ENCODE peak calls at places on chromosome 20, in four cellular contexts. X, R, C and S are unnamed samples. For H3K4me1, the result is how much of the 10 kb centered on the place peaks cover.

GRCh38 chr20:37934634-37935010 is 31.7 kb downstream of the VSTM2L start:
- DNase-seq in X (no peak), R (peak), C (no peak), S (no peak)

GRCh38 chr20:45070932-45071632 is 29.8 kb downstream of the KCNS1 start:
- DNase-seq in X (no peak), R (no peak), C (no peak), S (no peak)

GRCh38 chr20:38321959-38322598 is 18.1 kb downstream of the BPI start:
- DNase-seq in X (no peak), R (no peak), C (no peak), S (no peak)

GRCh38 chr20:63253065-63253437 is 1.2 kb downstream of the NKAIN4 start:
- DNase-seq in X (no peak), R (no peak), C (no peak), S (no peak)

GRCh38 chr20:25076731-25077609 is 5.0 kb downstream of the VSX1 start:
- DNase-seq in X (no peak), R (no peak), C (no peak), S (no peak)

GRCh38 chr20:11168026-11168425 is 494.2 kb upstream of the JAG1 start:
- DNase-seq in X (no peak), R (no peak), C (no peak), S (no peak)

GRCh38 chr20:18380908-18381529 is 85.8 kb downstream of the DZANK1 start:
- DNase-seq in X (no peak), R (no peak), C (no peak), S (no peak)

GRCh38 chr20:45924391-45925261 is 9.9 kb upstream of the PCIF1 start:
- DNase-seq in X (no peak), R (no peak), C (no peak), S (no peak)

GRCh38 chr20:18506744-18507143 is 996 bp upstream of the SEC23B start:
- DNase-seq in X (no peak), R (no peak), C (no peak), S (no peak)

GRCh38 chr20:13302647-13303425 is 81.8 kb downstream of the ISM1 start:
- DNase-seq in X (no peak), R (no peak), C (no peak), S (no peak)

DNA sequence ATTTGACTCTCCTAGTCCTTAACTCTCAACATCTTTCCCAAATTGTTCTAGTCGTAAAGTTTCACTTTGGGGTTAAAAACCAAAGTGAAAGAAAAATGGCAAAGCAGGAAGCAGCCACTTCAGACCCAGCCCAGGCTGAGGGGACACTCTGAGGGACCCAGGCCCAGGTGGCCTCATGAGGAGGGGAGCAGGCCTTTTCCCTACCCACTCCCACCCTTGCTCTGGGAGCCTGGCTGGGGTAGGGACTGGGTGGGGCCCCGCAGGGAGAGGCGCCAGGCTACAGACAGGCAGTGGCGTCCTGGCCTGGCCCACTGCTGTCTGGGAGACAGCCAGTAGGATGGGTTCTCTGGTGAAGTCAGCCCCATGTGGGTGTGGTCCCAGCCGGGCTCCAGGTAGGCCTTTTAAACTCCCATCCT is 68.7 kb upstream of the MYL9 start:
- DNase-seq in X (peak), R (peak), C (no peak), S (no peak)
- H3K4me1 ChIP-seq in X (half or more), R (half or more), C (half or more), S (half or more)

DNA sequence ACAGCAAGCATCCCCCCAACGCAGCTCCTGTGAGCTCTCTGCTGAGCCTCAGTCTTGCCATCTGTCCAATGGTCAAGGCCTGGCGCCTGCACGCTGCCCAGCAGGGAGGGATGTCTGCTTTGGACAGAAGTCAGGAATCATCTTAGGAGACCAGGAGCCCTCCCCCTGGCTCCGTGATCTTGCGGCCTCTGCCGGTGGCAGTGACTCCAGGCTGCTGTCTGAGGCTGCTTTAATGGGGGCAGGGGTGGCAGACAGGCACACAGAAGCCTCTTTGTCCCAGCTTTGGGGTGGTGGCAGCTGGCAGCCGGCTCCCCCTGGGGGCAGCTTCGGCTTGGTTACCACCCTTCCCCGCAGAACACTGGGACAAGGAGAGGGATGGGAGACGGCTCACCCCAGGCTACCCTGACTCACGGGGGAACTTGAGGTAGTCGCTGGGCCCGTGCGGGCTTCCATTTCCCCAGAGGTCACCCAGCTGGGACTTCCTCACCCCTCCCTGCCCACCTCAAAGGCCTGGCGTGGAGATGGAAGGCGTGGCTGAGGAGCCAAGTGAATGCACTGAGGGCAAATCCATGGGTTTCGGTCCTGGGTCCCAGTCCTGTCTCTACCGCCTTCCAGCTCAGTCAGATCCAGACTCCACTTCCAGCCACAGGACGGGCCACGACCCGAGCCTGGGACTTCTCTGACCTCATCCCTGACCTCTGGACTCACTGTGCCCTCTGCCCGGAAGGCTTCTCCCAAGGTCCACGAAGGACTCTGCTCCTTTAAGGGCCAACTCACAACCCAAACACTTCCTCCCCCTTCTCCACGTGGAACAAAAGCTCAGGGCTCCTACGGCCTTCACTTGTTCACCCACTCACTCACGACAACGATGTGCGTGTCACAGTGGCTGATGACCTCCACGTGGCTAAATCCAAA is 14.8 kb downstream of the PEDS1 start:
- DNase-seq in X (no peak), R (no peak), C (no peak), S (no peak)
- TF ChIP-seq CTCF in X (peak), R (no peak), C (no peak), S (no peak)

DNA sequence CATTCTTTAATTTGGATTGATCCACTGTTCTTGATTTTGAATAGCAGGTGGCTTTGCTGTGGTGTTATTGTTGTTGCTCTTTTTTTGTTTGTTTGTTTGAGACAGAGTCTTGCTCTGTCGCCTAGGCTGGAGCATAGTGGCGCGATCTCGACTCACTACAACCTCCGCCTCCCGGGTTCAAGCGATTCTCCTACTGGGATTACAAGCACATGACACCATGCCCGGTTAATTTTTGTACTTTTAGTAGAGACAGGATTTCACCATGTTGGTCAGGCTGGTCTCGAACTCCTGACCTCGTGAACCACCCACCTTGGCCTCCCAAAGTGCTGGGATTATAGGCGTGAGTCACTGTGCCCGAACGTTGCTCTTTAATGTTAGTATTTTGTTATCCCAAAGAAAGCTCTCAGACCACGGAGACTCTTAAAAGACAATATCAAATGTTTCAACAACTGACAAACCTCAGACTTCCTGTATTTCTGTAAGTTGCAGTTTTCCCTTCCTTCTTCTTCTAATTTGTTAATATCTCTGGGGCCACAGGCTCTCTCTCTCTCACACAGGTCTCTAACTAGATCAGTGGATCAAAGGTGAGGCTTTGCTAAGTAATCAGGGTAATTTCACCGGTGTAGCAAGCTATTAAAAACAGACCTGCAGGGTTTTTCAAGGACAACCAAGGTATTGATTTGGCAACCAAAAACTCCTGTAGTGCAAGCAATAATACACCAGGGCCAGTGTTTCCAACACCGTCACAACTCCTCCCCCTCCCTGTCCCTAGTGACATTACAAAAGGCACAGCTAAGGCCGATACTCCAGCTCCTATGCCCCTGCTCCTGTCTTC is 48.8 kb upstream of the ZNF217 start:
- DNase-seq in X (no peak), R (no peak), C (no peak), S (no peak)
- H3K4me3 ChIP-seq in X (peak), R (peak), C (no peak), S (peak)

GRCh38 chr20:59936409-59936808 is 3.0 kb upstream of the SYCP2 start:
- DNase-seq in X (no peak), R (no peak), C (no peak), S (no peak)
- H3K4me1 ChIP-seq in X (half or more), R (half or more), C (under half), S (under half)

DNA sequence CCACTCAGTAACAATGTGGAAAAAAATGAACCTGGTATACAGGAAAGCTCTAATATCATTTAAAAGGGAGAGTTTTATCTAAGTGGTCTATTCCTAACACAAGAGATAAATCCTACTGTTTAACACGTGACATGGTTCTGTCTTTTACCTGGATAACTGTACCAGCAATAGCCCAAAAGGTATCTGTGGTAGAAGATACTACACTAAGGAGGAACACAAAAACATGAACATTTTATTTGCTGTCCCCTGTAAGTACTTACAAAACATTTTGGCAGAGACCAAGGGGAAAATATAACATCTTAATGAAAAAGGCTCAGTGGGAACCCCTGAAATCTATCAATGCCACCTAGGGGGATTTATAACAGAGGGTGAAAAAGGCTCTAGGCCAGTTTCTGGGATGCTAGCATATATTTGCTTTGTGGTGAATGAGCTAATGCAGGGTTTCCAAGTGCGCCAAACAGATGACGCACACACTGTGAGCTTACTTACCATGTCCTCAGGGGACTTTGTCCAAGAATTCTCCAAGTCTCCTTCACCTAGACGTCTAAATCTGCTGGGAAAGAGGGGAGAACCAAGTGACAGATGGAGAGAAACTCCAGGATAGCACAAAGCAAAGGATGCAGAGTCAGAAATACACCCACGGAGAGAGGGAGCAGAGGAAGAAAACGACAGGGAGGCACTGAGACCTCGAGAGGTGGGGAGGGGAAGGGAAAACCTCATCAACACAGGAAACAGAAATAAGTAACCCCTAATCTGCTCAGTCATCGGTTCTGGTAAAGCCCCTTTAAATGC is 147.9 kb upstream of the PRND start:
- DNase-seq in X (no peak), R (no peak), C (no peak), S (no peak)
- TF ChIP-seq CTCF in X (no peak), R (no peak), C (no peak), S (no peak)

GRCh38 chr20:60899320-60899719 is 352.7 kb upstream of the CDH4 start:
- DNase-seq in X (no peak), R (no peak), C (no peak), S (no peak)

GRCh38 chr20:60900581-60900980 is 351.5 kb upstream of the CDH4 start:
- DNase-seq in X (no peak), R (no peak), C (no peak), S (no peak)

GRCh38 chr20:60903325-60903958 is 348.6 kb upstream of the CDH4 start:
- DNase-seq in X (no peak), R (no peak), C (no peak), S (no peak)

GRCh38 chr20:60905919-60906318 is 346.1 kb upstream of the CDH4 start:
- DNase-seq in X (no peak), R (no peak), C (no peak), S (no peak)

GRCh38 chr20:60901831-60902230 is 350.2 kb upstream of the CDH4 start:
- DNase-seq in X (no peak), R (no peak), C (no peak), S (no peak)
- H3K4me3 ChIP-seq in X (no peak), R (no peak), C (no peak), S (no peak)

DNA sequence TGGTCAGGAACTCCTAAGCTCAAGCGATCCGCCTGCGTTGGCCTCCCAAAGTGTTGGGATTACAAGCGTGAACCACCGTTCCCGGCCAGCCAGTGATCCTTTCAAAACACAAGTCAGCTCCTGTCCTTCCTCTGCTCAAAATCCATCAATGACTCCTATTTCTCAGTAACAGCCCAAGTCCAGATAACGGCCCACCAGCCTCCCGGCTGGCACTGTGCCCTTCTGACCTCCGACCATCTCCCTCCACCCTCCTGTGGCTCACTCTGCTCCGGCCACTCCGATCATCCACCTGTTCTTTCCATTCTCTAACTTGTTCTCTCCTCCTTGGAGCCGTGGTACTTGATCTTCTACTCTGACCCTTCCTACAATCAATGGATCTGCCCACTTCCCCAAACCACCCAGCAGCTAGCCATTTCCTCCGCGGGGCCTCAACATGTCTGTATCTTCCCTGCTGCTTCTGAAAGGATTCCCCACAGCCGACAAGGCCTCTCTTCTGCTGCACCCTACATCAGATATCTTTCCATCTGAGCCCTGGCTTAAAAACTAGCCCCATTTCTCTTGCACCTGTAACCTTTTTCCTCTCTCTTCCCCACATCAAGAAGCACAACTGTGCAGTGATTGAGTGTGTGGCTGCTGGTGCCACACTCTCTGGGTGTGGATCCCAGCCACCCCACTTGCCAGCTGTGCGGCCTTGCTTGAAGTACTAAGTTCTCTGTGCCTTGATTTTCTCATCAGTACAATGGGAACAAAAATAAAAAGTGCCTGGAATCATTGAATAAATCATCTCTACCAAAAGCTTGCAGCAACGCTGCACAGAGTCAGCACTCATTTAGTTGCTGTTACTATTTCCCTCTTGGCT is 6.1 kb upstream of the ZMYND8 start:
- DNase-seq in X (no peak), R (peak), C (no peak), S (no peak)
- H3K4me1 ChIP-seq in X (under half), R (half or more), C (under half), S (under half)

GRCh38 chr20:36631651-36632050 is 14.3 kb downstream of the SLA2 start:
- DNase-seq in X (no peak), R (no peak), C (no peak), S (no peak)

GRCh38 chr20:36634342-36634741 is 11.7 kb downstream of the SLA2 start:
- DNase-seq in X (no peak), R (no peak), C (no peak), S (no peak)

GRCh38 chr20:36632147-36632486 is 13.9 kb downstream of the SLA2 start:
- DNase-seq in X (no peak), R (no peak), C (no peak), S (no peak)

GRCh38 chr20:36633285-36633772 is 12.7 kb downstream of the SLA2 start:
- DNase-seq in X (no peak), R (no peak), C (no peak), S (no peak)

GRCh38 chr20:36632487-36633284 is 13.3 kb downstream of the SLA2 start:
- DNase-seq in X (no peak), R (no peak), C (no peak), S (no peak)
- TF ChIP-seq CTCF in X (no peak), R (no peak), C (no peak), S (no peak)

GRCh38 chr20:33308668-33309067 is 25.7 kb downstream of the BPIFB1 start:
- DNase-seq in X (no peak), R (no peak), C (no peak), S (no peak)
- H3K4me3 ChIP-seq in X (no peak), R (no peak), C (no peak), S (no peak)

DNA sequence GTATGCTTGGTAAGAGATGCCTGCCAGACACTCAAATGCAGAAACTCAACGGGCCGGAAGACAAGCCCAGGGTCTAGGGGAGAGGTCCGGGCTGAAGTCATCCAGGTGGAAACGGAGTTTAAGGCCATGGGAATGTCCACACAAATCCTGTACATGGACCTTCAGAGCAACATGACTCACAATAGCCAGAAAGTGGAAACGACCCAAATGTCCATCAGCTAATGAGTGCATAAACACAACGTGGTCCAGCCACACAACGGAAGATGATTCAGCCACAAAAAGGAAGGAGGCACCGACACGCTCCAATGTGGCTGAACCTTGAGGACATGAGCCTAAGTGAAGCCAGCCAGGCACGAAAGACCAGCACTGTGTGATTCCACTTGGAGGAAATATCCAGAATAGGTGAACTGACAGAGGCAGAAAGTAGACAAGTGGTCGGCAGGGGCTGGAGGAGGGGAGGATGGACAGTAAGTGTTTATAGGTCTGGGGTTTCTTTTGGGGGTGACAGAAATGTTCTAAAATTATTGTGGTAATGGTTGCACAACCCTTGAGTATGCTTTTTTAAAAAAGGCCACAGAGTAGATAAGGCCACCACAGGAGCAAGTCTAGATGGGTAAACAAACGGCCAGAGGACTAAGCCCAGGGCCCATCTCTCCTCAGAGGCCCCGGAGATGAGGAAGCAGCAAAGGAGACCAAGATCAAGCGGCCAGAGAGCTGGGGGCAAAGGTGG is 105.6 kb downstream of the PREX1 start:
- DNase-seq in X (no peak), R (peak), C (peak), S (peak)
- H3K4me1 ChIP-seq in X (under half), R (half or more), C (half or more), S (half or more)